ENCODE peak calls at places on chromosomes 5 and 9, in ten cellular contexts. N, O, U, F, D, Q, C, A, S and W are unnamed samples.
A peak's percentile ranks its signal among the peaks of the same experiment; 100 is the strongest.

GRCh38 chr9:2816476-2817141 is 27.3 kb downstream of the PUM3 start:
- DNase-seq in N (no peak), O (peak; percentile 73), U (no peak), F (peak; percentile 38), D (no peak), Q (peak; percentile 81), C (no peak), A (peak; percentile 54), S (peak; percentile 44), W (peak; percentile 87)

GRCh38 chr5:59130441-59130840 is 547.6 kb downstream of the RAB3C start:
- DNase-seq in N (no peak), O (no peak), U (no peak), F (no peak), D (no peak), Q (no peak), C (no peak), A (no peak), S (no peak), W (peak; percentile 47)

GRCh38 chr9:136305822-136306690 is 2.2 kb upstream of the CCDC187 start:
- DNase-seq in N (no peak), O (no peak), U (no peak), F (no peak), D (no peak), Q (no peak), C (no peak), A (no peak), S (no peak), W (no peak)

GRCh38 chr9:132857031-132857430 is 21.1 kb downstream of the AK8 start:
- DNase-seq in N (peak; percentile 52), O (peak; percentile 37), U (no peak), F (peak; percentile 76), D (no peak), Q (peak; percentile 93), C (no peak), A (no peak), S (peak; percentile 78), W (peak; percentile 59)

GRCh38 chr5:98540056-98540455 is 233.4 kb upstream of the RGMB start:
- DNase-seq in N (no peak), O (no peak), U (no peak), F (no peak), D (no peak), Q (no peak), C (no peak), A (no peak), S (no peak), W (no peak)

GRCh38 chr9:764105-764524 is 77.4 kb upstream of the DMRT1 start:
- DNase-seq in N (peak; percentile 85), O (peak; percentile 48), U (no peak), F (peak; percentile 83), D (peak; percentile 75), Q (peak; percentile 86), C (peak; percentile 73), A (peak; percentile 70), S (peak; percentile 72), W (peak; percentile 78)

GRCh38 chr9:110440161-110440560 is 102.5 kb upstream of the TXNDC8 start:
- DNase-seq in N (no peak), O (peak; percentile 82), U (peak; percentile 56), F (no peak), D (no peak), Q (no peak), C (no peak), A (peak; percentile 33), S (no peak), W (peak; percentile 85)

GRCh38 chr9:127106493-127106855 is 16.0 kb downstream of the ANGPTL2 start:
- DNase-seq in N (no peak), O (no peak), U (no peak), F (no peak), D (no peak), Q (no peak), C (no peak), A (no peak), S (peak; percentile 5), W (no peak)

GRCh38 chr9:105138306-105138801 is 106.1 kb upstream of the SLC44A1 start:
- DNase-seq in N (no peak), O (peak; percentile 78), U (no peak), F (peak; percentile 55), D (peak; percentile 28), Q (peak; percentile 75), C (no peak), A (no peak), S (peak; percentile 43), W (peak; percentile 59)

GRCh38 chr5:157301066-157301465 is 35.1 kb downstream of the CYFIP2 start:
- DNase-seq in N (no peak), O (no peak), U (no peak), F (no peak), D (no peak), Q (no peak), C (no peak), A (no peak), S (no peak), W (no peak)

GRCh38 chr5:157303023-157303422 is 37.1 kb downstream of the CYFIP2 start:
- DNase-seq in N (no peak), O (no peak), U (no peak), F (no peak), D (no peak), Q (no peak), C (no peak), A (no peak), S (no peak), W (no peak)

GRCh38 chr5:157306690-157307089 is 40.8 kb downstream of the CYFIP2 start:
- DNase-seq in N (no peak), O (no peak), U (no peak), F (no peak), D (no peak), Q (no peak), C (no peak), A (no peak), S (no peak), W (no peak)

GRCh38 chr5:157306092-157306491 is 40.2 kb downstream of the CYFIP2 start:
- DNase-seq in N (no peak), O (no peak), U (no peak), F (no peak), D (no peak), Q (no peak), C (no peak), A (no peak), S (no peak), W (no peak)

DNA sequence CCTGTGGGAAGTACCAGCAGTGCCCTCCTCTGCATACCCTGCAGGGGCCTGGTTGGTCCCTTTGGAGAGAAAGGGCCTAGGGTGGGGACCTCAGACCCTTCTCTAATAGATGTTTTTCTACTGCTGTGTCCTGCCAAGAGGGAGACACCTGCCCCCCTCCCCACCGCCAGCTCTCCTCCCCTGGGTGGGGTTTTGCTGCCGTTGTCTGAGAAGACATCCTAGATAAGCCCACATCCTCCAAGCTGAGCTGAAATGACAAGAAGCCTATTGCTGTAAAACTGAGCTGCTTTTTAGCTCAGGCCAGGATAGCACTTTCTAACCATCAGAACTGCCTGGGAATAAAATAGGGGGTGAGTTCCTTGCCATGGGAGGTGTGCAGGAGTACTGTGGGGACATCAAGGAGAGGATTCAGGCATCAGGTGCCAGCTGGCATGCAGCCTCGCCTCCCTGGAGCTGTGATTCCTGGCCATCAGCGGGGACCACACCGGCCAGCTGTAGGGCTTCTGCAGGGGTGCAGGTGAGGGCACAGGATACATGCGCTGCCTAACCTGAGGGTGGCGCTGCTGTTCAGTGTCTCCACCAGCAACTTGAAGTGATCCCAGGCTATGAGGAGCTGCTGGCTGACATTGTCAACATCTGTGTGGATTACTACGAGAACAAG is 37.9 kb downstream of the CYFIP2 start:
- DNase-seq in N (no peak), O (no peak), U (no peak), F (no peak), D (no peak), Q (no peak), C (no peak), A (no peak), S (peak; percentile 61), W (no peak)
- TF ChIP-seq CTCF in N (no peak), O (peak; percentile 5), U (peak; percentile 17), F (peak; percentile 10), D (peak; percentile 28), Q (no peak), C (peak; percentile 19), A (no peak), S (no peak), W (peak; percentile 6)

GRCh38 chr5:142315231-142315900 is 9.5 kb downstream of the SPRY4 start:
- DNase-seq in N (no peak), O (no peak), U (no peak), F (no peak), D (no peak), Q (no peak), C (no peak), A (no peak), S (no peak), W (peak; percentile 66)
- H3K4me3 ChIP-seq in N (no peak overlapping the region), O (no peak overlapping the region), U (no peak overlapping the region), F (no peak overlapping the region), D (no peak overlapping the region), Q (no peak overlapping the region), C (no peak overlapping the region), A (no peak overlapping the region), S (no peak overlapping the region), W (no peak overlapping the region)

DNA sequence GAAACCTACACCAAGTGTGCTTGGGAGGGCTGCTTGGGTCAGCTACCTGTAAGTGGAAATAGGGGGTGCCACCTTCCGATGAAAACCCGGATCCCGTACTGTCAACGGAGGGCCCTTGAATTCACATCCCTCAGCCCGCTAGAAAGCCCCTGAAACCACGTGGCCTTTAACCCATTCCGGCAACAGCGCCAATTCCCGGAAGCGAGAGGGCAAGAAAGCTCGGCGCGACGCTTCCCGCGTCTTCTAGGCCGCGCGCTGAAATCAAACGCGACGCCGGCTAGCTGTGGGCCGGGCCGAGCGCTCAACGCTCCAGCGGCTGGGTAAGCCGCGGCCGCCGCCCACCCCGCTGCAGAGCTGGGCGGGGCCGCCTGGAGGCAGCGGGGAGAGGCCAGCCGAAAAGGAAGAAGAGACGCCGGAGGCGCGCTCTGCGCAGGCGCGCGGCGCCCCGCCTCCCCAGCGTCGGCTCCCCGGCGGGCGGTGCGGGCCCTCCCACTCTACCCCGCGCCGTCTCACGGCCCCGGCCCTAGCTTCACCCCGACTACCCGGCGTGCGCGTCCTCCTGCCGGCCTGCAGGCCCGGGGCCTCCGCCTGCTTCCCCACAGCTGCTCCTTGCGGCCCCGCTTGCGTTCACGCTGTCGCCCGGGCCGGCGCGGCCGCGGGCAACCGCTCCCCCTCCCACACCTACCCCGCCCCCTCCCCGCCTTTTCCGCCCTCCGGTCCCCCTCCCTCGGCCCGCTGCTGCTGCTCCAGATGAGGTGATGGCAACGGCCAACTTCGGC is at the start of gene KIF2A:
- DNase-seq in N (peak; percentile 95), O (peak; percentile 95), U (peak; percentile 66), F (peak; percentile 97), D (peak; percentile 76), Q (peak; percentile 94), C (peak; percentile 98), A (peak; percentile 83), S (peak; percentile 92), W (peak; percentile 95)
- TF ChIP-seq CTCF in N (no peak), O (peak; percentile 5), U (peak; percentile 16), F (no peak), D (peak; percentile 36), Q (no peak), C (no peak), A (peak; percentile 17), S (no peak), W (no peak)

GRCh38 chr9:130780415-130780814 is 54.6 kb upstream of the ABL1 start:
- DNase-seq in N (no peak), O (no peak), U (no peak), F (no peak), D (no peak), Q (no peak), C (no peak), A (no peak), S (no peak), W (no peak)
- H3K4me3 ChIP-seq in N (no peak overlapping the region), O (no peak overlapping the region), U (peak overlapping the region; percentile 19), F (no peak overlapping the region), D (no peak overlapping the region), Q (peak overlapping the region; percentile 34), C (peak overlapping the region; percentile 31), A (no peak overlapping the region), S (peak overlapping the region; percentile 6), W (peak overlapping the region; percentile 34)